ENCODE peak calls at places on chromosomes 7 and 10, in six cellular contexts. K, G, T, N, R and Q are unnamed samples.
A peak's percentile ranks its signal among the peaks of the same experiment; 100 is the strongest.

GRCh38 chr10:46540412-46541016 is 15.9 kb downstream of the GPRIN2 start:
- DNase-seq in K (no peak), T (no peak), N (no peak), R (no peak), G (no peak), Q (no peak)

GRCh38 chr7:159127691-159128642 is 16.7 kb downstream of the VIPR2 start:
- DNase-seq in G (no peak), N (no peak), R (no peak), T (no peak), K (peak; percentile 11), Q (no peak)

GRCh38 chr10:71216751-71217265 is 4.4 kb downstream of the UNC5B start:
- DNase-seq in G (no peak), K (no peak), T (no peak), N (no peak), R (no peak), Q (peak; percentile 60)

GRCh38 chr10:7408003-7408493 is 2.8 kb downstream of the SFMBT2 start:
- DNase-seq in T (peak; percentile 68), N (peak; percentile 51), G (no peak), K (peak; percentile 75), R (peak; percentile 52), Q (peak; percentile 36)

GRCh38 chr10:103824281-103824680 is 31.1 kb downstream of the SH3PXD2A start:
- DNase-seq in N (no peak), G (no peak), T (no peak), R (no peak), K (no peak), Q (no peak)

GRCh38 chr10:122710576-122710975 is 10.9 kb upstream of the C10orf120 start:
- DNase-seq in K (no peak), G (no peak), N (no peak), R (no peak), T (no peak), Q (no peak)

GRCh38 chr7:121752706-121753105 is 120.3 kb upstream of the PTPRZ1 start:
- DNase-seq in N (peak; percentile 13), K (no peak), T (no peak), R (peak; percentile 0), G (no peak), Q (peak; percentile 46)

GRCh38 chr10:22573820-22574569 is 140.4 kb downstream of the PIP4K2A start:
- DNase-seq in G (peak; percentile 28), N (no peak), T (peak; percentile 41), R (peak; percentile 34), K (no peak), Q (peak; percentile 59)

GRCh38 chr10:62815373-62816111 is 624 bp downstream of the EGR2 start:
- DNase-seq in T (no peak), N (peak; percentile 51), G (peak; percentile 41), R (peak; percentile 44), K (peak; percentile 25), Q (peak; percentile 35)

GRCh38 chr7:27605283-27605682 is 57.4 kb downstream of the HIBADH start:
- DNase-seq in G (peak; percentile 28), K (no peak), R (no peak), T (no peak), N (no peak), Q (no peak)

GRCh38 chr10:37263304-37263703 is 137.9 kb downstream of the ANKRD30A start:
- DNase-seq in R (no peak), G (no peak), N (no peak), T (no peak), K (no peak), Q (no peak)

GRCh38 chr7:73899731-73900142 is 38.8 kb downstream of the TMEM270 start:
- DNase-seq in K (no peak), R (no peak), G (peak; percentile 79), N (peak; percentile 87), T (no peak), Q (peak; percentile 97)

GRCh38 chr7:152462995-152463713 is 27.4 kb upstream of the KMT2C start:
- DNase-seq in N (peak; percentile 67), K (no peak), T (no peak), R (no peak), G (peak; percentile 74), Q (peak; percentile 66)

GRCh38 chr7:30755384-30756154 is 3.6 kb downstream of the INMT start:
- DNase-seq in K (peak; percentile 81), R (no peak), G (no peak), T (peak; percentile 65), N (peak; percentile 29), Q (no peak)

GRCh38 chr7:25402528-25402927 is 174.2 kb upstream of the NPVF start:
- DNase-seq in K (no peak), G (no peak), N (no peak), T (no peak), R (no peak), Q (peak; percentile 4)

GRCh38 chr10:6598679-6599078 is 18.6 kb upstream of the PRKCQ start:
- DNase-seq in R (no peak), N (no peak), G (no peak), T (no peak), K (no peak), Q (no peak)

GRCh38 chr7:112707655-112708054 is 82.5 kb downstream of the TMEM168 start:
- DNase-seq in T (no peak), N (no peak), G (no peak), K (no peak), R (no peak), Q (no peak)

GRCh38 chr10:48945441-48946143 is 6.0 kb upstream of the LRRC18 start:
- DNase-seq in G (no peak), T (no peak), R (no peak), K (no peak), N (no peak), Q (no peak)

GRCh38 chr7:115352375-115352774 is 430.5 kb downstream of the MDFIC start:
- DNase-seq in G (peak; percentile 34), N (peak; percentile 57), T (no peak), K (no peak), R (no peak), Q (peak; percentile 90)

GRCh38 chr7:46115410-46115809 is 194.3 kb upstream of the IGFBP3 start:
- DNase-seq in N (no peak), R (no peak), T (peak; percentile 39), G (no peak), K (no peak), Q (peak; percentile 21)

GRCh38 chr10:122500194-122500593 is 38.8 kb downstream of the HTRA1 start:
- DNase-seq in K (no peak), T (no peak), R (no peak), G (no peak), N (no peak), Q (no peak)

GRCh38 chr10:12388671-12389070 is 39.3 kb downstream of the CAMK1D start:
- DNase-seq in T (no peak), R (no peak), K (no peak), G (no peak), N (no peak), Q (no peak)

GRCh38 chr7:128274246-128274889 is 33.3 kb downstream of the LEP start:
- DNase-seq in T (no peak), G (no peak), R (no peak), N (no peak), K (no peak), Q (no peak)

GRCh38 chr10:88879754-88880286 is at the start of gene STAMBPL1:
- DNase-seq in R (peak; percentile 90), G (no peak), T (peak; percentile 59), N (no peak), K (peak; percentile 65), Q (no peak)

GRCh38 chr7:30562498-30562897 is 32.2 kb upstream of the GARS1 start:
- DNase-seq in G (peak; percentile 11), T (no peak), K (no peak), N (peak; percentile 72), R (no peak), Q (no peak)

GRCh38 chr10:24617771-24618396 is 105.8 kb downstream of the ARHGAP21 start:
- DNase-seq in T (peak; percentile 58), G (peak; percentile 39), N (peak; percentile 30), R (peak; percentile 50), K (peak; percentile 41), Q (peak; percentile 69)

DNA sequence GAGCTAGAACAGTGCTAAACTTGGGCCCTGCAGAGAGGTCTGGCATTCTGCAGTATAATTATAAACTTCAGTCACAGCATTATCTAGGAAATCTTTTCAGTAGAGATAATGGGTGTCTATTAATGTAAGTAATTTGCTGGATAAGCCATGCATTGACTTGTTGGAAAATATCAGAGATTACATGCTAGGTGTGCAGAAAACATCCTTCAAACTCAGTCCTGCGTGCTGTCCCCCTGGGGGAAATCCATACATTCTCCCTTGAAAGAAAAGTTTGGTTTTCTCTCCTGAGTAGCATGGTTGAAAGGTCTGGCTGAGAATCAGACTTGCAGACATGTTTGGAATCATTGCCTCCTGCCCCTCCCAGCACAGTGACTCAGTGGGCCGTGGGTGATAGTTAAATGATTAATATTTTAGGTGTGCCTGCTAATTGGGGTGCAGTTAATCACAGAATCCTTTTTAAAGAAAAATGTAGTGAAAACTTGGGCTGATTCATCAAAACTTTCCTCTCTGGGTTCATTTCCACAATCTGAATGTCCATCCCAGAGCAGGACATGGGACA is 13.9 kb upstream of the PRXL2A start:
- DNase-seq in K (no peak), G (no peak), N (no peak), T (no peak), R (no peak), Q (no peak)
- H3K36me3 ChIP-seq in K (no peaks in the 10 kb centered on the region), G (no peaks in the 10 kb centered on the region), N (no peaks in the 10 kb centered on the region), T (no peaks in the 10 kb centered on the region), R (no peaks in the 10 kb centered on the region), Q (no peaks in the 10 kb centered on the region)

DNA sequence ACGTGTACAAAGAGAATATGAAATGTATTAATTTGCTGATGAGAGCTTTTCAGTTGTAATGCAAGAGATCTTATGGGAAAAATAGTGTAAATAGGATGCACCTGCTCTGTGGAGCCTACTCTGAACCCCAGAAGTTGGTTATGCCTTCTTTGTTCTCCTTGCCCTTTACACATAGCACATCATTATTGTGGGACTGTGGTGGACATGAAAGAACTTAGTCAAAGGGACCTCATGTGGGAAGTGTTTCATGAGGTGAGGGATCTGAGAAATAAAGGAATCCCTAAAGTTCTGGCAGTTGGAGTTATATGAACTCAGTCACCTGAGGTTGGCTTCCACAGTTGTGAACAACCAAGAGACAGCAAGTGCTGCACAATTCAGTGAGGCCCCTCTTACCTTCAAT is 66.1 kb downstream of the GRM8 start:
- DNase-seq in K (no peak), R (no peak), N (no peak), T (no peak), G (no peak), Q (no peak)
- H3K4me1 ChIP-seq in K (no peaks in the 10 kb centered on the region), R (no peaks in the 10 kb centered on the region), N (no peaks in the 10 kb centered on the region), T (no peaks in the 10 kb centered on the region), G (peaks cover 11% of the 10 kb centered on the region), Q (no peaks in the 10 kb centered on the region)

GRCh38 chr7:6402741-6403140 is 45.0 kb downstream of the DAGLB start:
- DNase-seq in R (no peak), G (no peak), N (no peak), T (no peak), K (no peak), Q (no peak)
- H3K36me3 ChIP-seq in R (peaks cover 67% of the 10 kb centered on the region), G (peaks cover 95% of the 10 kb centered on the region), N (peaks cover 16% of the 10 kb centered on the region), T (peaks cover 64% of the 10 kb centered on the region), K (peaks cover 88% of the 10 kb centered on the region), Q (peaks cover 80% of the 10 kb centered on the region)

DNA sequence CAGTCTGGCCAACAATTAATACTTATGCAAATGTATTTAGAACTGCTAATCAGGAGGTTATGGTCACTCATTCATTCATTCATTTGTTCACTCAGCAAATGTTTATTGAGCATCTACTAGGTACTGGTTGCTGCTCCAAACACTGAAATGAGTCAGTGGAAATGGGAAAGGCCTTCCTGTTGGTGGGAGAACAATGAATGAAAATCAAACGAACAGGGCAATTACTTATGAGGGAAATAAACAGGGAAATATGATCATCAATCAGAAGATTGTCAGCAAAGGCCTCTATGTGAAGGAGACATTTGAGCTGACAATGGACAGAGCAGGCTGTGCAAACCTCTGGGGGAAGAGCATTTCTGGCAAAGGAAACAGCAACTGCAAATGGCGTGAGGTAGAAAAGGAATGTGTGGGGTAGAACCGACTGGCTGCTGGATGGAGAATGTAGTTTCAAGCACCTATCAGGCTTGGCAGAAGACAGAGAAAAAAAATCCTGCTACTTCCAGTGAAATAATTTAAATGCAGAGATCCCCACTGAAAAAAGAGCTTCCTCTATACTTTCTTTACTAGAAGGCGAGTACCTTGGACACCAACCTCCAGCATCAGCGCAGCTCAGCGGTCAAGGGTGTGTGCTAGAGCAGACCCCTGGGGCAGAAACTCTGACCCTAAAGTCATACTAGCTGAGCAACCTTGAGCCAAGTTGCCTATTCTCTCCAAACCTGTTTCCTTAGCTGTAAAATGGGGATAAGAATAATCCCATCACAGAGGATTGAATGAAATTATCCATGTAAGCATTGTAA is 108.8 kb upstream of the EEPD1 start:
- DNase-seq in T (no peak), G (no peak), R (no peak), N (peak; percentile 30), K (no peak), Q (no peak)
- H3K4me1 ChIP-seq in T (no peaks in the 10 kb centered on the region), G (no peaks in the 10 kb centered on the region), R (no peaks in the 10 kb centered on the region), N (peaks cover 16% of the 10 kb centered on the region), K (peaks cover 6% of the 10 kb centered on the region), Q (peaks cover 44% of the 10 kb centered on the region)